ENCODE peak calls at places on chromosomes 11 and 22, in seven cellular contexts. X, I, P, D, Y, T and B are unnamed samples.

GRCh38 chr22:45645526-45646414 is 25.9 kb upstream of the ATXN10 start:
- DNase-seq in X (peak), I (peak), P (peak), D (peak), Y (peak), T (peak), B (peak)

GRCh38 chr11:27720277-27720830 is 20.1 kb upstream of the BDNF start:
- DNase-seq in X (no peak), I (peak), P (peak), D (peak), Y (no peak), T (peak), B (no peak)

GRCh38 chr11:20048246-20048645 is 112.0 kb downstream of the DBX1 start:
- DNase-seq in X (no peak), I (peak), P (no peak), D (no peak), Y (no peak), T (no peak), B (peak)

GRCh38 chr11:64767344-64768299 is 7.8 kb upstream of the PYGM start:
- DNase-seq in X (peak), I (peak), P (peak), D (peak), Y (peak), T (peak), B (peak)

GRCh38 chr11:129884581-129884980 is 10.8 kb downstream of the NFRKB start:
- DNase-seq in X (no peak), I (no peak), P (no peak), D (no peak), Y (no peak), T (no peak), B (no peak)

GRCh38 chr11:34203377-34203801 is 98.0 kb downstream of the NAT10 start:
- DNase-seq in X (no peak), I (no peak), P (peak), D (no peak), Y (no peak), T (no peak), B (no peak)

GRCh38 chr11:106137061-106137460 is 59.6 kb downstream of the AASDHPPT start:
- DNase-seq in X (no peak), I (no peak), P (no peak), D (peak), Y (no peak), T (no peak), B (no peak)

GRCh38 chr11:134502153-134502550 is 90.1 kb upstream of the B3GAT1 start:
- DNase-seq in X (peak), I (no peak), P (no peak), D (no peak), Y (no peak), T (no peak), B (no peak)

GRCh38 chr11:70138403-70138802 is 60.3 kb downstream of the ANO1 start:
- DNase-seq in X (no peak), I (no peak), P (no peak), D (no peak), Y (no peak), T (no peak), B (no peak)

GRCh38 chr22:24836282-24836681 is 30.3 kb downstream of the SGSM1 start:
- DNase-seq in X (no peak), I (no peak), P (no peak), D (peak), Y (no peak), T (peak), B (no peak)

GRCh38 chr11:95268386-95268785 is 37.4 kb upstream of the SESN3 start:
- DNase-seq in X (no peak), I (no peak), P (no peak), D (no peak), Y (no peak), T (no peak), B (no peak)

GRCh38 chr11:37942081-37942480 is 1344.0 kb upstream of the RAG2 start:
- DNase-seq in X (no peak), I (no peak), P (no peak), D (no peak), Y (no peak), T (no peak), B (no peak)

GRCh38 chr11:10373340-10373739 is 68.5 kb downstream of the ADM start:
- DNase-seq in X (no peak), I (peak), P (no peak), D (peak), Y (no peak), T (no peak), B (no peak)

DNA sequence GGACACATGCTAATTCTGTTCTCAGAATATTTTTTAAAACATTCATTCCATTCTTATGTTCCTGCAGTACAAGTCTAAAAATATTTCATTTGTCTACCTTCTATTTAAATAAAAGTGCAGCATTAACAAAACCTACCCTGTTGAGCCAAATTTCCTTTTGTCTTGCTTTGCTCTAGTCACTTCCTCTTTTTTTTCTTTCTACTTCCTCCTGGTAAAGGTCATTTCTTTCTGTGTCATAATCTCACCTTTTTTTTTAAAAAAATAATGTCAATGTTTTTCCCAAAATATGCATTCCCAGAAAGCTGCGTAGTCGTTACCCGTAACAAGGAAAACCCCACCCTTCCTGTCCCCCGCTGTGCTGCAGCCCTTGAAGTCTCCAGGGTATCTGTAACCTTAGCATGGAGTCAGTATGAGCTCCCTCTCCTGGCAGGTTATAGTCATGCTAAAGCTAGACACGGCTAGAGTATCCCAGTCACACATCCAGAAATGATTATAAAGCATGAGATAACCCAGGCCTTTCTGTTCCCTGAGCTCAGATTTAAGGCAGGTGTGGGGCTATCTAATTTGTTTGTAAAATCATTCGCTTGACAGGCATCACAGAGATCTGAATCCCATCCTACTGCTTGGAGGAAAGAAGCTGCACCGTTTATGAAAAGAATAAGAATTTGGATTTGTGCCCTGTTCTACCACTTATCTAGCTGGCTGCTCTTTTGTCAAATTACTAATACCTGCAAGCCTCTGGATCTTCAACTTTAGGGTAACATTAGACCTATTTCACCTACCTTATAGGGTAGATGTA is 51.1 kb upstream of the EED start:
- DNase-seq in X (no peak), I (peak), P (peak), D (peak), Y (peak), T (peak), B (peak)
- H3K4me3 ChIP-seq in X (peak), I (no peak), P (peak), D (no peak), Y (peak), T (no peak), B (peak)

GRCh38 chr11:58060939-58061672 is 30.4 kb downstream of the OR6Q1 start:
- DNase-seq in X (no peak), I (peak), P (no peak), D (no peak), Y (no peak), T (no peak), B (peak)
- H3K4me3 ChIP-seq in X (no peak), I (no peak), P (no peak), D (no peak), Y (no peak), T (no peak), B (no peak)

GRCh38 chr11:101128571-101129202 is 926 bp downstream of the PGR start:
- DNase-seq in X (peak), I (no peak), P (no peak), D (peak), Y (no peak), T (peak), B (no peak)

GRCh38 chr11:101129203-101129943 is at the start of gene PGR:
- DNase-seq in X (peak), I (peak), P (no peak), D (peak), Y (no peak), T (peak), B (peak)

GRCh38 chr11:101127348-101127698 is 2.3 kb downstream of the PGR start:
- DNase-seq in X (peak), I (no peak), P (no peak), D (peak), Y (no peak), T (peak), B (peak)

GRCh38 chr11:101126551-101127347 is 2.9 kb downstream of the PGR start:
- DNase-seq in X (peak), I (peak), P (no peak), D (peak), Y (no peak), T (peak), B (peak)

DNA sequence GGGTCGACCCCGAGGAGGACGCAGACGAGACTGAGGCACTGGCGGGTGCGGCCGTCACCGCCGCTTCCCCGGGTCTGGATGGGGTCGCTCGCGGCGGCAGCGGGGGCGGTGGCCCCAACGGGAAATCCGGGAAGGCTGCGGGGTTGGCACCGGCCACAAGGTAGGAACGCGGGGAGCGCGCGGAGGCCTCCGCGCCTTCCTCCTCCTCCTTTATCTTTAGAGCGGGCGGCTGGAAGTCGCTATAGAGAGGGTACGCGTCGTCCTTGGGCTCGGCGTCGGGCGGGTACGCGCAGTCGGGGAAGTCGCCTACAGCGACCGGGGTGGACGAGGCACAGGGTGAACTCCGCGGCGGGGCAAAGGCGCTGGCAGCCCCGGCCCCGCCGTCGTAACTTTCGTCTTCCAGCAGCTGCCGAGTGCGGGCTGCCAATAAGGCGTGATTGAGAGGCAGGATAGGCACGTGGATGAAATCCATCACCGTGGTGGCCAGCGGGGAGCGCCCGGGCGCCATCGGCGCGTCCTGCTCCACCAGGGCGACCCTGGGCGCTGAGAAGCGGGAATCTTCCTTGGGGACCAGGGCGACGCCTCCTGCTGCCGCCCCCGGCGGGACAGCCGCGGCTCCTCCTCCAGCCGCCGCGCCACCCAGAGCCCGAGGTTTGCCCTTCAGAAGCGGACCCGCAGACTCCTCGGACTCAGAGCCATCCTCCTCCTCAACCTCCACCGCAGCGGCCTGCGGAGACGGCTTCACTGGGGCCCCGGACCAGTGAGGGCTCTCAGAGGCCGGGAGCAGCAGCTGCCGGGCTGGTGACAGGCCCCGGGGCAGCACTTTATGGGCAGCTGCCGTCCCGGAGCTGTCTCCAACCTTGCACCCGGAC is 1.7 kb downstream of the PGR start:
- DNase-seq in X (peak), I (no peak), P (no peak), D (peak), Y (no peak), T (peak), B (peak)
- H3K4me3 ChIP-seq in X (peak), I (peak), P (no peak), D (peak), Y (no peak), T (peak), B (peak)

GRCh38 chr22:38312261-38312800 is 4.9 kb downstream of the CSNK1E start:
- DNase-seq in X (no peak), I (peak), P (no peak), D (peak), Y (no peak), T (no peak), B (no peak)

GRCh38 chr22:38314992-38315800 is 2.0 kb downstream of the CSNK1E start:
- DNase-seq in X (peak), I (peak), P (peak), D (peak), Y (no peak), T (peak), B (no peak)

GRCh38 chr22:38315801-38316339 is 1.4 kb downstream of the CSNK1E start:
- DNase-seq in X (no peak), I (no peak), P (no peak), D (peak), Y (no peak), T (peak), B (no peak)

GRCh38 chr22:38313384-38313955 is 3.8 kb downstream of the CSNK1E start:
- DNase-seq in X (peak), I (peak), P (peak), D (peak), Y (no peak), T (peak), B (peak)

GRCh38 chr22:38314140-38314991 is 2.9 kb downstream of the CSNK1E start:
- DNase-seq in X (peak), I (peak), P (peak), D (peak), Y (no peak), T (no peak), B (no peak)
- H3K4me3 ChIP-seq in X (peak), I (peak), P (peak), D (peak), Y (no peak), T (no peak), B (peak)

GRCh38 chr11:123505546-123506299 is 75.7 kb downstream of the GRAMD1B start:
- DNase-seq in X (no peak), I (no peak), P (peak), D (no peak), Y (no peak), T (no peak), B (no peak)

GRCh38 chr11:123507043-123507442 is 77.0 kb downstream of the GRAMD1B start:
- DNase-seq in X (no peak), I (no peak), P (no peak), D (no peak), Y (no peak), T (no peak), B (no peak)

GRCh38 chr11:123511037-123511870 is 81.2 kb downstream of the GRAMD1B start:
- DNase-seq in X (peak), I (peak), P (peak), D (peak), Y (peak), T (peak), B (peak)

GRCh38 chr11:123510579-123510905 is 80.5 kb downstream of the GRAMD1B start:
- DNase-seq in X (no peak), I (no peak), P (no peak), D (no peak), Y (no peak), T (no peak), B (no peak)

DNA sequence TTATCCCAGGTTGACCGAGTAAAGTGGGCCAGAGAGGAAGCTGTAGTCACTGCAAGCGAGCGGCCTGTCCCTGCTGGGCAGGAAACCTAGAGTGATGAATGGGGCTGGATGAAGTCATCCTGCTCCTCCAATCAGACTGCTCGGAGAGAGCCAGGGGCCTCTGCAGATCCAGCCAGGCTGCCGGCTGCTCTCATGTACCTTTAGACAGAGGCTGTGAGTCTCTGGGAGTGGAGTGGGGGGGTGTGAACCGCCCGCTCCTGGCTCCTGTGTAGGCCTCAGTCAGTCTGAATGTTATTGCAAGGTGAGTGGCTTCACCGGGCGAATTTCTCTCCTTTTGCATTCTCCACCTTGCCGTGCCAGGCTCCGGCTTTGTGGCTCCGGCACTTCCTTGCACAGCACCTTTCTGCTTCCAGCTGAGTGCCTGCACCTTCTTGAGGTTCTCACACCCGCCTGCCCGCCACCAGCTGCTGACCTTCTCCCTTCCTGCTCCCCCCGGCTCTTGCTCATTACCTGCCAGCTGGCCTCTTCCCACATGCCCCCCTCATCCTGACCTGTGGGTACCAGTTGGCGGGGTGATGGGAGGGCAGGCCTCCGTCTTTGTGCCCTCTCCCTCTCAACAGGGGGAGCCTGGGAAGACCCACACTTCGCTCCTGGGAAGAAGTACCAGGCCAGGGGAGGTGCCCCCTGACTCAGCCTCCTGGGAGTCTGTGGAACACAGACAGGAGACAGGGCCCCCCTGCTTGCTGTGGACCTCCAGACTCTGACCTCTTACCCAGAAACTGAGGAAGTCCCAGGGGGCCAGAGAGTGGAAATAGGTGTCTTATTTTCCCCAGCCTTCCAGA is 79.9 kb downstream of the GRAMD1B start:
- DNase-seq in X (no peak), I (peak), P (no peak), D (peak), Y (no peak), T (no peak), B (no peak)
- H3K4me3 ChIP-seq in X (no peak), I (no peak), P (no peak), D (no peak), Y (no peak), T (no peak), B (no peak)